ENCODE peak calls at places on chromosomes 11 and 22, in six cellular contexts. One of them, this sample, is unnamed. For H3K4me1, the result is how much of the 10 kb centered on the place peaks cover.

GRCh38 chr11:34653851-34654490 is 33.1 kb downstream of the EHF start:
- DNase-seq in breast epithelium: peak
- DNase-seq in PC-3: peak
- DNase-seq in testis: no peak
- DNase-seq in transverse colon: peak
- DNase-seq in CD8-positive, alpha-beta T cell: no peak
- DNase-seq in this sample: peak

GRCh38 chr11:89184021-89184420 is 6.3 kb downstream of the TYR start:
- DNase-seq in breast epithelium: no peak
- DNase-seq in PC-3: peak
- DNase-seq in testis: no peak
- DNase-seq in transverse colon: no peak
- DNase-seq in CD8-positive, alpha-beta T cell: no peak
- DNase-seq in this sample: peak

GRCh38 chr11:34650528-34650927 is 29.6 kb downstream of the EHF start:
- DNase-seq in breast epithelium: peak
- DNase-seq in PC-3: no peak
- DNase-seq in testis: no peak
- DNase-seq in transverse colon: no peak
- DNase-seq in CD8-positive, alpha-beta T cell: peak
- DNase-seq in this sample: no peak

GRCh38 chr11:8239056-8239455 is 24.6 kb downstream of the LMO1 start:
- DNase-seq in breast epithelium: no peak
- DNase-seq in PC-3: no peak
- DNase-seq in testis: no peak
- DNase-seq in transverse colon: no peak
- DNase-seq in CD8-positive, alpha-beta T cell: no peak
- DNase-seq in this sample: no peak

GRCh38 chr11:69265210-69265609 is 28.7 kb upstream of the MYEOV start:
- DNase-seq in breast epithelium: no peak
- DNase-seq in PC-3: no peak
- DNase-seq in testis: no peak
- DNase-seq in transverse colon: no peak
- DNase-seq in CD8-positive, alpha-beta T cell: no peak
- DNase-seq in this sample: no peak

GRCh38 chr11:64152841-64153691 is 12.8 kb downstream of the MACROD1 start:
- DNase-seq in breast epithelium: no peak
- DNase-seq in PC-3: peak
- DNase-seq in testis: peak
- DNase-seq in transverse colon: peak
- DNase-seq in CD8-positive, alpha-beta T cell: peak
- DNase-seq in this sample: no peak

GRCh38 chr22:26904483-26904882 is 247.1 kb downstream of the MIAT start:
- DNase-seq in breast epithelium: no peak
- DNase-seq in PC-3: no peak
- DNase-seq in testis: no peak
- DNase-seq in transverse colon: no peak
- DNase-seq in CD8-positive, alpha-beta T cell: no peak
- DNase-seq in this sample: no peak

GRCh38 chr22:42316988-42317387 is 46.5 kb upstream of the TCF20 start:
- DNase-seq in breast epithelium: peak
- DNase-seq in PC-3: no peak
- DNase-seq in testis: no peak
- DNase-seq in transverse colon: peak
- DNase-seq in CD8-positive, alpha-beta T cell: peak
- DNase-seq in this sample: peak

GRCh38 chr11:10303558-10304363 is 1.1 kb upstream of the ADM start:
- DNase-seq in breast epithelium: peak
- DNase-seq in PC-3: peak
- DNase-seq in testis: no peak
- DNase-seq in transverse colon: peak
- DNase-seq in CD8-positive, alpha-beta T cell: peak
- DNase-seq in this sample: peak

GRCh38 chr11:2686360-2687222 is 13.2 kb downstream of the KCNQ1OT1 start:
- DNase-seq in breast epithelium: no peak
- DNase-seq in PC-3: no peak
- DNase-seq in testis: no peak
- DNase-seq in transverse colon: no peak
- DNase-seq in CD8-positive, alpha-beta T cell: no peak
- DNase-seq in this sample: no peak

GRCh38 chr11:18261721-18262120 is 4.3 kb upstream of the SAA1 start:
- DNase-seq in breast epithelium: no peak
- DNase-seq in PC-3: no peak
- DNase-seq in testis: no peak
- DNase-seq in transverse colon: no peak
- DNase-seq in CD8-positive, alpha-beta T cell: no peak
- DNase-seq in this sample: no peak

GRCh38 chr22:41301085-41302015 is at the start of gene ZC3H7B:
- DNase-seq in breast epithelium: peak
- DNase-seq in PC-3: peak
- DNase-seq in testis: peak
- DNase-seq in transverse colon: peak
- DNase-seq in CD8-positive, alpha-beta T cell: peak
- DNase-seq in this sample: peak

GRCh38 chr11:113484223-113484622 is 9.0 kb upstream of the DRD2 start:
- DNase-seq in breast epithelium: no peak
- DNase-seq in PC-3: no peak
- DNase-seq in testis: no peak
- DNase-seq in transverse colon: no peak
- DNase-seq in CD8-positive, alpha-beta T cell: no peak
- DNase-seq in this sample: no peak

GRCh38 chr11:108984548-108984947 is 319.7 kb downstream of the DDX10 start:
- DNase-seq in breast epithelium: no peak
- DNase-seq in PC-3: no peak
- DNase-seq in testis: no peak
- DNase-seq in transverse colon: no peak
- DNase-seq in CD8-positive, alpha-beta T cell: no peak
- DNase-seq in this sample: no peak

GRCh38 chr11:35664977-35665441 is 2.4 kb downstream of the TRIM44 start:
- DNase-seq in breast epithelium: no peak
- DNase-seq in PC-3: peak
- DNase-seq in testis: no peak
- DNase-seq in transverse colon: no peak
- DNase-seq in CD8-positive, alpha-beta T cell: no peak
- DNase-seq in this sample: peak

GRCh38 chr11:77449060-77449521 is 24.8 kb downstream of the PAK1 start:
- DNase-seq in breast epithelium: no peak
- DNase-seq in PC-3: no peak
- DNase-seq in testis: no peak
- DNase-seq in transverse colon: no peak
- DNase-seq in CD8-positive, alpha-beta T cell: no peak
- DNase-seq in this sample: no peak

GRCh38 chr11:46520971-46521745 is 72.7 kb downstream of the AMBRA1 start:
- DNase-seq in breast epithelium: no peak
- DNase-seq in PC-3: peak
- DNase-seq in testis: no peak
- DNase-seq in transverse colon: no peak
- DNase-seq in CD8-positive, alpha-beta T cell: no peak
- DNase-seq in this sample: peak

GRCh38 chr11:95884364-95884763 is 39.5 kb downstream of the MTMR2 start:
- DNase-seq in breast epithelium: no peak
- DNase-seq in PC-3: peak
- DNase-seq in testis: no peak
- DNase-seq in transverse colon: no peak
- DNase-seq in CD8-positive, alpha-beta T cell: no peak
- DNase-seq in this sample: peak

GRCh38 chr22:26481112-26481693 is 2.4 kb downstream of the HPS4 start:
- DNase-seq in breast epithelium: no peak
- DNase-seq in PC-3: no peak
- DNase-seq in testis: no peak
- DNase-seq in transverse colon: no peak
- DNase-seq in CD8-positive, alpha-beta T cell: no peak
- DNase-seq in this sample: no peak

GRCh38 chr11:124725719-124726105 is 14.0 kb upstream of the NRGN start:
- DNase-seq in breast epithelium: no peak
- DNase-seq in PC-3: peak
- DNase-seq in testis: no peak
- DNase-seq in transverse colon: no peak
- DNase-seq in CD8-positive, alpha-beta T cell: no peak
- DNase-seq in this sample: peak

GRCh38 chr11:4065601-4066377 is 28.8 kb upstream of the RRM1 start:
- DNase-seq in breast epithelium: no peak
- DNase-seq in PC-3: no peak
- DNase-seq in testis: no peak
- DNase-seq in transverse colon: no peak
- DNase-seq in CD8-positive, alpha-beta T cell: no peak
- DNase-seq in this sample: no peak

GRCh38 chr11:76380161-76380976 is 563 bp downstream of the THAP12 start:
- DNase-seq in breast epithelium: no peak
- DNase-seq in PC-3: peak
- DNase-seq in testis: peak
- DNase-seq in transverse colon: peak
- DNase-seq in CD8-positive, alpha-beta T cell: peak
- DNase-seq in this sample: peak

GRCh38 chr22:36288571-36289405 is 35.9 kb downstream of the APOL1 start:
- DNase-seq in breast epithelium: no peak
- DNase-seq in PC-3: no peak
- DNase-seq in testis: no peak
- DNase-seq in transverse colon: no peak
- DNase-seq in CD8-positive, alpha-beta T cell: no peak
- DNase-seq in this sample: no peak
- H3K27ac ChIP-seq in breast epithelium: no peak
- H3K27ac ChIP-seq in PC-3: no peak
- H3K27ac ChIP-seq in testis: no peak
- H3K27ac ChIP-seq in transverse colon: peak
- H3K27ac ChIP-seq in CD8-positive, alpha-beta T cell: no peak
- H3K27ac ChIP-seq in this sample: no peak

GRCh38 chr22:37281646-37282384 is 493 bp upstream of the CYTH4 start:
- DNase-seq in breast epithelium: no peak
- DNase-seq in PC-3: no peak
- DNase-seq in testis: no peak
- DNase-seq in transverse colon: no peak
- DNase-seq in CD8-positive, alpha-beta T cell: no peak
- DNase-seq in this sample: peak
- H3K4me1 ChIP-seq in breast epithelium: under half
- H3K4me1 ChIP-seq in PC-3: under half
- H3K4me1 ChIP-seq in testis: under half
- H3K4me1 ChIP-seq in transverse colon: under half
- H3K4me1 ChIP-seq in CD8-positive, alpha-beta T cell: under half
- H3K4me1 ChIP-seq in this sample: under half

GRCh38 chr11:5203366-5203765 is 2.9 kb upstream of the OR51V1 start:
- DNase-seq in breast epithelium: no peak
- DNase-seq in PC-3: no peak
- DNase-seq in testis: no peak
- DNase-seq in transverse colon: no peak
- DNase-seq in CD8-positive, alpha-beta T cell: no peak
- DNase-seq in this sample: no peak

GRCh38 chr11:5210376-5210885 is 9.9 kb upstream of the OR51V1 start:
- DNase-seq in breast epithelium: no peak
- DNase-seq in PC-3: no peak
- DNase-seq in testis: no peak
- DNase-seq in transverse colon: no peak
- DNase-seq in CD8-positive, alpha-beta T cell: no peak
- DNase-seq in this sample: no peak

GRCh38 chr11:5200582-5200981 is at the start of gene OR51V1:
- DNase-seq in breast epithelium: no peak
- DNase-seq in PC-3: no peak
- DNase-seq in testis: no peak
- DNase-seq in transverse colon: no peak
- DNase-seq in CD8-positive, alpha-beta T cell: no peak
- DNase-seq in this sample: no peak

GRCh38 chr11:5204787-5205186 is 4.3 kb upstream of the OR51V1 start:
- DNase-seq in breast epithelium: no peak
- DNase-seq in PC-3: peak
- DNase-seq in testis: no peak
- DNase-seq in transverse colon: no peak
- DNase-seq in CD8-positive, alpha-beta T cell: no peak
- DNase-seq in this sample: peak
- TF ChIP-seq CTCF in breast epithelium: no peak
- TF ChIP-seq CTCF in PC-3: peak
- TF ChIP-seq CTCF in testis: no peak
- TF ChIP-seq CTCF in transverse colon: no peak
- TF ChIP-seq CTCF in CD8-positive, alpha-beta T cell: no peak
- TF ChIP-seq CTCF in this sample: peak

GRCh38 chr11:92793189-92793588 is 176.3 kb upstream of the MTNR1B start:
- DNase-seq in breast epithelium: no peak
- DNase-seq in PC-3: no peak
- DNase-seq in testis: no peak
- DNase-seq in transverse colon: no peak
- DNase-seq in CD8-positive, alpha-beta T cell: no peak
- DNase-seq in this sample: no peak
- H3K27ac ChIP-seq in breast epithelium: no peak
- H3K27ac ChIP-seq in PC-3: no peak
- H3K27ac ChIP-seq in testis: no peak
- H3K27ac ChIP-seq in transverse colon: no peak
- H3K27ac ChIP-seq in CD8-positive, alpha-beta T cell: no peak
- H3K27ac ChIP-seq in this sample: no peak

GRCh38 chr11:110903830-110904229 is 191.6 kb upstream of the ARHGAP20 start:
- DNase-seq in breast epithelium: no peak
- DNase-seq in PC-3: peak
- DNase-seq in testis: no peak
- DNase-seq in transverse colon: no peak
- DNase-seq in CD8-positive, alpha-beta T cell: no peak
- DNase-seq in this sample: no peak
- H3K4me1 ChIP-seq in breast epithelium: under half
- H3K4me1 ChIP-seq in PC-3: under half
- H3K4me1 ChIP-seq in testis: under half
- H3K4me1 ChIP-seq in transverse colon: under half
- H3K4me1 ChIP-seq in CD8-positive, alpha-beta T cell: under half
- H3K4me1 ChIP-seq in this sample: under half

GRCh38 chr11:72722050-72722748 is 30.0 kb downstream of the ARAP1 start:
- DNase-seq in breast epithelium: peak
- DNase-seq in PC-3: peak
- DNase-seq in testis: peak
- DNase-seq in transverse colon: peak
- DNase-seq in CD8-positive, alpha-beta T cell: peak
- DNase-seq in this sample: peak
- TF ChIP-seq CTCF in breast epithelium: no peak
- TF ChIP-seq CTCF in PC-3: no peak
- TF ChIP-seq CTCF in testis: no peak
- TF ChIP-seq CTCF in transverse colon: no peak
- TF ChIP-seq CTCF in CD8-positive, alpha-beta T cell: no peak
- TF ChIP-seq CTCF in this sample: no peak

GRCh38 chr22:44818727-44819126 is 66.4 kb downstream of the ARHGAP8 start:
- DNase-seq in breast epithelium: no peak
- DNase-seq in PC-3: no peak
- DNase-seq in testis: no peak
- DNase-seq in transverse colon: no peak
- DNase-seq in CD8-positive, alpha-beta T cell: no peak
- DNase-seq in this sample: no peak
- H3K27ac ChIP-seq in breast epithelium: no peak
- H3K27ac ChIP-seq in PC-3: no peak
- H3K27ac ChIP-seq in testis: no peak
- H3K27ac ChIP-seq in transverse colon: no peak
- H3K27ac ChIP-seq in CD8-positive, alpha-beta T cell: no peak
- H3K27ac ChIP-seq in this sample: no peak

DNA sequence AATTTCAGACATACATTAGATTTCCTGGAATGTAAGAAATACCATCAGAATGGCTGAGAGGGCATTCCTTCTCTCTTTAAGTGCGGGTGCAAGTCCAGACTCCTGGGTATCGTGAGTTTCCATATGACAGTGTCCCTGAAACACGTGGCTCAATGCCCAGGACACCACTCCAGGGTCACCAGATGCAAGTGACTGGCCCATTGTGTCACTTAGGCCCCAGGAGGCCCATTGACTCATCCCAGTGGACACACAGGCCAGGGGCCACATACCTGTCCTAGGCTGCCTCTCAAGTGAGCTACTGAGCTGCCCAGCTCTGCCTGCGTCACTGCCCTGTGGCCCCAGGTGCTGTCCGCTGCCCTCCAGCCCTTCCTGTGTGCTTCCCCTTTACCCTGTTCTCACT is 18.5 kb downstream of the FBLN1 start:
- DNase-seq in breast epithelium: no peak
- DNase-seq in PC-3: no peak
- DNase-seq in testis: no peak
- DNase-seq in transverse colon: no peak
- DNase-seq in CD8-positive, alpha-beta T cell: no peak
- DNase-seq in this sample: no peak
- H3K4me1 ChIP-seq in breast epithelium: under half
- H3K4me1 ChIP-seq in PC-3: under half
- H3K4me1 ChIP-seq in testis: under half
- H3K4me1 ChIP-seq in transverse colon: under half
- H3K4me1 ChIP-seq in CD8-positive, alpha-beta T cell: under half
- H3K4me1 ChIP-seq in this sample: under half